ENCODE peak calls at places on chromosomes 3 and 15, in seven cellular contexts. T is H9, F is IMR-90, M is trophoblast cell, Z is mesendoderm, W is mesenchymal stem cell, H is H1. R is an unnamed sample.

GRCh38 chr3:159751754-159752153 is 236.9 kb upstream of the IL12A start:
- DNase-seq in Z (no peak), W (no peak), H (no peak), F (no peak), M (no peak), T (no peak), R (no peak)

GRCh38 chr3:52231502-52232278 is 6.2 kb upstream of the TLR9 start:
- DNase-seq in Z (peak; percentile 46), W (peak; percentile 45), F (peak; percentile 33), T (peak; percentile 76), H (no peak), M (peak; percentile 51), R (peak; percentile 46)

GRCh38 chr3:46104706-46105105 is 77.4 kb upstream of the XCR1 start:
- DNase-seq in F (no peak), H (no peak), T (no peak), W (no peak), Z (no peak), M (no peak), R (no peak)

GRCh38 chr3:102660653-102661052 is 225.8 kb downstream of the ZPLD1 start:
- DNase-seq in H (no peak), F (no peak), M (no peak), T (no peak), Z (no peak), W (no peak), R (no peak)

GRCh38 chr15:80072285-80072684 is 12.8 kb downstream of the ZFAND6 start:
- DNase-seq in H (no peak), W (peak; percentile 96), Z (peak; percentile 97), M (peak; percentile 35), T (no peak), F (peak; percentile 91), R (peak; percentile 68)

GRCh38 chr3:36954452-36955134 is 9.7 kb upstream of the TRANK1 start:
- DNase-seq in T (no peak), M (no peak), H (no peak), F (peak; percentile 45), W (peak; percentile 29), Z (no peak), R (no peak)

GRCh38 chr15:41789237-41789636 is 15.0 kb downstream of the MAPKBP1 start:
- DNase-seq in F (no peak), M (no peak), W (no peak), T (no peak), Z (no peak), H (no peak), R (no peak)

GRCh38 chr3:17639765-17640164 is 102.7 kb downstream of the TBC1D5 start:
- DNase-seq in T (no peak), W (peak; percentile 95), Z (peak; percentile 64), F (peak; percentile 94), M (peak; percentile 75), H (no peak), R (no peak)

GRCh38 chr15:100900136-100900894 is 18.8 kb upstream of the LRRK1 start:
- DNase-seq in W (no peak), T (no peak), M (no peak), Z (no peak), F (no peak), H (no peak), R (no peak)

GRCh38 chr3:41881233-41881821 is 80.6 kb downstream of the ULK4 start:
- DNase-seq in F (peak; percentile 48), T (no peak), H (no peak), Z (peak; percentile 22), W (peak; percentile 47), M (no peak), R (peak; percentile 18)

GRCh38 chr3:54304867-54305266 is 182.5 kb downstream of the CACNA2D3 start:
- DNase-seq in F (no peak), T (no peak), H (no peak), Z (no peak), W (no peak), M (no peak), R (no peak)

GRCh38 chr3:127959873-127960272 is 44.8 kb downstream of the KBTBD12 start:
- DNase-seq in W (peak; percentile 30), M (peak; percentile 6), F (peak; percentile 4), T (peak; percentile 64), Z (peak; percentile 74), H (no peak), R (peak; percentile 20)

DNA sequence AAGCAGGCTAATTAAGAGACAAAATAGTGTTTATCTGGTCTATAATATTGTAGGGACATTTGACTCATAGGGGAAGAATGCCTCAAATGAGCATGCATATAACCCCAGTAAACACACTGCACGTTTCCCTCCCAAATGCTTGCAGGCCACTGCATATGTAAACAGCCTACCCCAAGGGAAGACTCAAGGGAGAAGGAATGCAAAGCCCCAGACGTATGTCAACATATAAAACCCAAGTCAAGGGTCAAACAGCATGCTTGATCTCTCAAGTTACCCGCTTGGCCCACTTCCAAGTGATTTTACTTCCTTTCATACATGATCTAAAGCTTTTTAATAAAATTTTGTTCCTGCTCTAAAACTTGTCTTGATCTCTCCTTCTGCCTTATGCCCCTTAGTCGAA is 1090.0 kb downstream of the OTOL1 start:
- DNase-seq in W (peak; percentile 71), T (no peak), H (no peak), Z (peak; percentile 52), F (peak; percentile 57), M (no peak), R (no peak)
- H3K4ac ChIP-seq in W (no peak overlapping the region), T (no peak overlapping the region), H (no peak overlapping the region), Z (no peak overlapping the region), F (no peak overlapping the region), M (no peak overlapping the region), R (no peak overlapping the region)

DNA sequence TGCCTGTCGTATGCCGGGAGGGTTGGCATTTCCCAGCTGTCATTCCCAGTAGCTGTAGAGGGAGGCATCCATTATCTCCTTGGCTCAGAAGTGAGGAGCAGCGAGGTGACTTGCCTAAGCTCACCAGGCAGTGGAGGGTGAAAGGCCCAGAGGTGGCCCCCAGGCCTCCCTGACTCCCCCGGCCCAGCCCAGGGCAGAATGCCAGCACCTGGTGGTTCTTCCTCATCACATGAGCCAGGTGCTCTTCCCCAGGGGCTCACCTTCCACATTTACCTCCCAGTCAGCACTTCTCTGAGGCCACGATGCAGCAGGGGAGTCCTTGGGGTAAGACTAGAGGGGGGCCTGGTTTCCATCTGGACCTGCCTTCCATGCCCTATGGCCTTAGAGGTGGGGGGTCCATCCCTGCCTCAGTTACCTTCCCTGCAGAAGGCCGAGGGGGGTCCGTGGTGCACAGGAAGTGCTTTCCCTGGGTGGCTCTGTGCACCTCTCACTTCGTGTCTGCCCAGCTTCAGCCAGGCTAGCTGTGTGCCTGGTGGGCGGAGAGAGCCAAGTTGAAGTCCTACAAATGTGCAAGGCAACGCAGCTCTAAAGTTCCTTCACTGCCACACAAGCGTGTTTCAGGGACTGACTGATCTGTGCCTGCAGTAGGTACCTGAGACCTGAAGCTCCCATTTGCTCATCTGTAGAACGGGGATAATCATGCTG is 70.3 kb upstream of the PLXNA1 start:
- DNase-seq in M (no peak), F (no peak), H (no peak), W (no peak), T (no peak), Z (no peak), R (no peak)
- H3K9ac ChIP-seq in M (no peak overlapping the region), F (no peak overlapping the region), H (no peak overlapping the region), W (no peak overlapping the region), T (no peak overlapping the region), Z (no peak overlapping the region), R (peak overlapping the region; percentile 25)

DNA sequence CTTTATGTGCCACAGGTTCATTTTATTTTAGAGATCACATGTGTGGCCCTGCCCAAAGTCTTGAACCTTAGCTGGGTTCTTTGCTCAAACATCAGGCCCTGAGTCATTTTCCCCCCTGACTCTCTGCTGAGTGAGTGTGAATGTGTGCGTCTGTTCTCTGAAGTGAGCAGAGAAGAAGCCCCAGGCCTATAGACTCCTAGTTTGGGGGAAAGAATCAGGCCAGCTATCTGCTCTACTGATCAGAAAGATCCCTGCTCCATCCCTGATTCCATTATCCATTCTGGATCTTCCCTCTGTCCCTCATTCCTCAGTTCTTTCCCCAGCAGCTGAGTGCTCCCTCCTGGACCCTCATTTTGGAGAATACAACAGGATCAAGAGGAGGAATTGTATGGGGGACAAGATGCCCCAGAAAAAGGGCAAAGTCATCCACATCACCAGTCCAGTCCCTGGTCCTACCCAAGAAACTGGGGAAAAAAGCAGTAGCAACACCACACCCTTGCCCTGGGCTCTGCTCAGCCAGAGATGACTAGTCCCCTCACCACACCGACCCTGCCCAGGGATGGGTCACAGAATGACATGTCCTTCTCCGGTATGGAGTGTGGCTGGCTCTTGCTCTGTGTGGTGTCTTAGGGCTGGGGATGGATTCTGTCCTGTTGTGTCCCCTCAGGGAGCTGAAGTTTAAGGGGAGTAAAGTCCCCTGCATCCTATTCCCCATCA is 3.2 kb downstream of the DUOX1 start:
- DNase-seq in W (no peak), F (no peak), H (no peak), T (no peak), Z (no peak), M (no peak), R (no peak)
- H3K4ac ChIP-seq in W (no peak overlapping the region), F (no peak overlapping the region), H (no peak overlapping the region), T (no peak overlapping the region), Z (no peak overlapping the region), M (no peak overlapping the region), R (no peak overlapping the region)

GRCh38 chr15:74663303-74664027 is 32.4 kb downstream of the EDC3 start:
- DNase-seq in Z (no peak), H (no peak), M (no peak), F (no peak), W (no peak), T (no peak), R (no peak)

GRCh38 chr15:74664670-74665069 is 31.2 kb downstream of the EDC3 start:
- DNase-seq in Z (no peak), T (no peak), M (no peak), W (no peak), F (no peak), H (no peak), R (no peak)

GRCh38 chr15:74667973-74668372 is 27.9 kb downstream of the EDC3 start:
- DNase-seq in T (no peak), H (no peak), W (no peak), F (no peak), M (no peak), Z (no peak), R (no peak)

GRCh38 chr15:74662064-74662860 is 33.6 kb downstream of the EDC3 start:
- DNase-seq in H (no peak), T (no peak), F (no peak), W (no peak), Z (no peak), M (no peak), R (no peak)

DNA sequence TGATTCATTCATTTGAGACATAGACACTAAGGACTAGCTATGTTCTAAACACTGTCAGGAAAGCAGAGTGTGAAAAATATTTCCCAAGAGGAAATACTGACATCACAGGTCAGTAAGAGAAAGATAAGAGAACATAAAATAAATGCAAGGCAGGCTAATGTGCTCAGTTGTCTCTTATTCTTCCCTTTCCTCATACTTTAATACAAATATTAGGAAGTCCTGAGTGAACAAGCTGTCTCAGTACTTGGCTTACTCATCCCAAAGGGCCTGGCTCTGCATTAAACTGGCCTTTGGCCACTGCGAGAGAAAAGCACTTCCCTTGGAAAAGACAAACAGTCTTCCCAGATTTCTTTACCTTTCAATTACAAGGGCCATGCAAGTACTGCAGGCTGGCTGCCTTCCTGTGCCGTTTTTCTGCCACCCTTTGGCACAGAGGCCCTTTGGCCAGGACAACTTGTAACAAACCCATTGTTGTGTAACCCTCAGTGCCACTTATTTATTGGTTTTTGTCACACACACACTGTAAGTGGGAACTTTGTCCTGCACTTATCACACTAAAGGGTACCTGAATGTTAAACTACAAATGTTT is 31.7 kb downstream of the EDC3 start:
- DNase-seq in W (peak; percentile 79), M (no peak), Z (no peak), F (peak; percentile 75), H (no peak), T (no peak), R (no peak)
- H3K9ac ChIP-seq in W (peak overlapping the region; percentile 5), M (no peak overlapping the region), Z (no peak overlapping the region), F (no peak overlapping the region), H (no peak overlapping the region), T (no peak overlapping the region), R (no peak overlapping the region)

R was measured in neuronal stem cell.